ENCODE peak calls at places on chromosomes 16 and 17, in eight cellular contexts. One of them, this sample, is unnamed.

GRCh38 chr17:4219241-4219640 is 44.5 kb downstream of the ANKFY1 start:
- DNase-seq in A549: no peak
- DNase-seq in fibroblast of lung: no peak
- DNase-seq in choroid plexus epithelial cell: no peak
- DNase-seq in astrocyte of the cerebellum: no peak
- DNase-seq in T-helper 2 cell: no peak
- DNase-seq in activated naive CD4-positive, alpha-beta T cell treated with Interleukin-2 at 50 U/mL for 16 hours: no peak
- DNase-seq in colonic mucosa: no peak
- DNase-seq in this sample: no peak

GRCh38 chr17:27578718-27579085 is 52.3 kb upstream of the LGALS9 start:
- DNase-seq in colonic mucosa: no peak
- DNase-seq in astrocyte of the cerebellum: no peak
- DNase-seq in activated naive CD4-positive, alpha-beta T cell treated with Interleukin-2 at 50 U/mL for 16 hours: peak; percentile 62
- DNase-seq in T-helper 2 cell: no peak
- DNase-seq in A549: no peak
- DNase-seq in choroid plexus epithelial cell: peak; percentile 70
- DNase-seq in fibroblast of lung: peak; percentile 71
- DNase-seq in this sample: peak; percentile 45

GRCh38 chr17:1736348-1737281 is 6.1 kb upstream of the SERPINF2 start:
- DNase-seq in choroid plexus epithelial cell: peak; percentile 93
- DNase-seq in colonic mucosa: no peak
- DNase-seq in T-helper 2 cell: no peak
- DNase-seq in A549: peak; percentile 66
- DNase-seq in fibroblast of lung: peak; percentile 59
- DNase-seq in activated naive CD4-positive, alpha-beta T cell treated with Interleukin-2 at 50 U/mL for 16 hours: peak; percentile 67
- DNase-seq in astrocyte of the cerebellum: no peak
- DNase-seq in this sample: peak; percentile 91

GRCh38 chr16:31507929-31508705 is at the start of gene RUSF1:
- DNase-seq in colonic mucosa: peak; percentile 93
- DNase-seq in astrocyte of the cerebellum: peak; percentile 71
- DNase-seq in T-helper 2 cell: peak; percentile 71
- DNase-seq in choroid plexus epithelial cell: peak; percentile 93
- DNase-seq in fibroblast of lung: peak; percentile 90
- DNase-seq in A549: peak; percentile 91
- DNase-seq in activated naive CD4-positive, alpha-beta T cell treated with Interleukin-2 at 50 U/mL for 16 hours: peak; percentile 85
- DNase-seq in this sample: peak; percentile 89

GRCh38 chr17:75695141-75695829 is 26.0 kb upstream of the ITGB4 start:
- DNase-seq in astrocyte of the cerebellum: no peak
- DNase-seq in choroid plexus epithelial cell: peak; percentile 39
- DNase-seq in T-helper 2 cell: no peak
- DNase-seq in fibroblast of lung: peak; percentile 79
- DNase-seq in colonic mucosa: no peak
- DNase-seq in A549: peak; percentile 55
- DNase-seq in activated naive CD4-positive, alpha-beta T cell treated with Interleukin-2 at 50 U/mL for 16 hours: no peak
- DNase-seq in this sample: peak; percentile 70

GRCh38 chr17:58046230-58047094 is 36.8 kb upstream of the DYNLL2 start:
- DNase-seq in astrocyte of the cerebellum: no peak
- DNase-seq in colonic mucosa: no peak
- DNase-seq in A549: no peak
- DNase-seq in activated naive CD4-positive, alpha-beta T cell treated with Interleukin-2 at 50 U/mL for 16 hours: no peak
- DNase-seq in choroid plexus epithelial cell: no peak
- DNase-seq in T-helper 2 cell: no peak
- DNase-seq in fibroblast of lung: no peak
- DNase-seq in this sample: no peak

GRCh38 chr16:76007649-76008048 is 269.6 kb upstream of the CNTNAP4 start:
- DNase-seq in activated naive CD4-positive, alpha-beta T cell treated with Interleukin-2 at 50 U/mL for 16 hours: no peak
- DNase-seq in choroid plexus epithelial cell: no peak
- DNase-seq in A549: no peak
- DNase-seq in astrocyte of the cerebellum: no peak
- DNase-seq in T-helper 2 cell: no peak
- DNase-seq in colonic mucosa: no peak
- DNase-seq in fibroblast of lung: no peak
- DNase-seq in this sample: no peak

GRCh38 chr16:86375370-86375769 is 135.0 kb upstream of the FOXF1 start:
- DNase-seq in T-helper 2 cell: no peak
- DNase-seq in A549: no peak
- DNase-seq in astrocyte of the cerebellum: no peak
- DNase-seq in activated naive CD4-positive, alpha-beta T cell treated with Interleukin-2 at 50 U/mL for 16 hours: no peak
- DNase-seq in choroid plexus epithelial cell: peak; percentile 81
- DNase-seq in fibroblast of lung: peak; percentile 94
- DNase-seq in colonic mucosa: no peak
- DNase-seq in this sample: peak; percentile 84

GRCh38 chr17:75061055-75061438 is 14.0 kb downstream of the KCTD2 start:
- DNase-seq in astrocyte of the cerebellum: no peak
- DNase-seq in choroid plexus epithelial cell: no peak
- DNase-seq in T-helper 2 cell: no peak
- DNase-seq in fibroblast of lung: no peak
- DNase-seq in A549: no peak
- DNase-seq in activated naive CD4-positive, alpha-beta T cell treated with Interleukin-2 at 50 U/mL for 16 hours: no peak
- DNase-seq in colonic mucosa: no peak
- DNase-seq in this sample: no peak

GRCh38 chr17:75996665-75997590 is 3.7 kb upstream of the CDK3 start:
- DNase-seq in fibroblast of lung: peak; percentile 74
- DNase-seq in T-helper 2 cell: peak; percentile 29
- DNase-seq in choroid plexus epithelial cell: peak; percentile 53
- DNase-seq in activated naive CD4-positive, alpha-beta T cell treated with Interleukin-2 at 50 U/mL for 16 hours: peak; percentile 42
- DNase-seq in astrocyte of the cerebellum: no peak
- DNase-seq in colonic mucosa: peak; percentile 88
- DNase-seq in A549: no peak
- DNase-seq in this sample: peak; percentile 44

GRCh38 chr17:4968166-4968915 is 724 bp upstream of the SPAG7 start:
- DNase-seq in activated naive CD4-positive, alpha-beta T cell treated with Interleukin-2 at 50 U/mL for 16 hours: peak; percentile 42
- DNase-seq in choroid plexus epithelial cell: peak; percentile 52
- DNase-seq in colonic mucosa: no peak
- DNase-seq in T-helper 2 cell: peak; percentile 16
- DNase-seq in astrocyte of the cerebellum: no peak
- DNase-seq in fibroblast of lung: no peak
- DNase-seq in A549: no peak
- DNase-seq in this sample: no peak

GRCh38 chr16:57167951-57168350 is 17.9 kb downstream of the PSME3IP1 start:
- DNase-seq in T-helper 2 cell: no peak
- DNase-seq in fibroblast of lung: peak; percentile 77
- DNase-seq in colonic mucosa: no peak
- DNase-seq in activated naive CD4-positive, alpha-beta T cell treated with Interleukin-2 at 50 U/mL for 16 hours: no peak
- DNase-seq in choroid plexus epithelial cell: peak; percentile 91
- DNase-seq in astrocyte of the cerebellum: peak; percentile 70
- DNase-seq in A549: peak; percentile 73
- DNase-seq in this sample: peak; percentile 86

GRCh38 chr17:31339906-31340661 is 18.7 kb upstream of the EVI2A start:
- DNase-seq in choroid plexus epithelial cell: peak; percentile 86
- DNase-seq in activated naive CD4-positive, alpha-beta T cell treated with Interleukin-2 at 50 U/mL for 16 hours: no peak
- DNase-seq in T-helper 2 cell: no peak
- DNase-seq in colonic mucosa: no peak
- DNase-seq in astrocyte of the cerebellum: peak; percentile 50
- DNase-seq in A549: no peak
- DNase-seq in fibroblast of lung: peak; percentile 93
- DNase-seq in this sample: peak; percentile 73

GRCh38 chr16:15765880-15766279 is 90.9 kb downstream of the MYH11 start:
- DNase-seq in A549: peak; percentile 58
- DNase-seq in fibroblast of lung: no peak
- DNase-seq in T-helper 2 cell: no peak
- DNase-seq in choroid plexus epithelial cell: peak; percentile 35
- DNase-seq in activated naive CD4-positive, alpha-beta T cell treated with Interleukin-2 at 50 U/mL for 16 hours: peak; percentile 5
- DNase-seq in astrocyte of the cerebellum: no peak
- DNase-seq in colonic mucosa: peak; percentile 27
- DNase-seq in this sample: peak; percentile 42

GRCh38 chr17:55340726-55341125 is 76.0 kb downstream of the HLF start:
- DNase-seq in colonic mucosa: no peak
- DNase-seq in fibroblast of lung: no peak
- DNase-seq in choroid plexus epithelial cell: no peak
- DNase-seq in activated naive CD4-positive, alpha-beta T cell treated with Interleukin-2 at 50 U/mL for 16 hours: no peak
- DNase-seq in T-helper 2 cell: no peak
- DNase-seq in A549: no peak
- DNase-seq in astrocyte of the cerebellum: no peak
- DNase-seq in this sample: no peak

GRCh38 chr17:57264776-57265175 is 8.5 kb downstream of the MSI2 start:
- DNase-seq in A549: no peak
- DNase-seq in colonic mucosa: no peak
- DNase-seq in astrocyte of the cerebellum: no peak
- DNase-seq in activated naive CD4-positive, alpha-beta T cell treated with Interleukin-2 at 50 U/mL for 16 hours: no peak
- DNase-seq in choroid plexus epithelial cell: no peak
- DNase-seq in fibroblast of lung: no peak
- DNase-seq in T-helper 2 cell: no peak
- DNase-seq in this sample: no peak

GRCh38 chr17:60410001-60410400 is 12.3 kb upstream of the CHCT1 start:
- DNase-seq in T-helper 2 cell: no peak
- DNase-seq in colonic mucosa: no peak
- DNase-seq in activated naive CD4-positive, alpha-beta T cell treated with Interleukin-2 at 50 U/mL for 16 hours: no peak
- DNase-seq in astrocyte of the cerebellum: no peak
- DNase-seq in choroid plexus epithelial cell: no peak
- DNase-seq in A549: no peak
- DNase-seq in fibroblast of lung: no peak
- DNase-seq in this sample: no peak

GRCh38 chr17:27914382-27914781 is 21.2 kb upstream of the LYRM9 start:
- DNase-seq in T-helper 2 cell: no peak
- DNase-seq in astrocyte of the cerebellum: no peak
- DNase-seq in A549: no peak
- DNase-seq in choroid plexus epithelial cell: no peak
- DNase-seq in activated naive CD4-positive, alpha-beta T cell treated with Interleukin-2 at 50 U/mL for 16 hours: no peak
- DNase-seq in fibroblast of lung: no peak
- DNase-seq in colonic mucosa: no peak
- DNase-seq in this sample: no peak

GRCh38 chr16:50804290-50804907 is 62.5 kb downstream of the CYLD start:
- DNase-seq in activated naive CD4-positive, alpha-beta T cell treated with Interleukin-2 at 50 U/mL for 16 hours: no peak
- DNase-seq in colonic mucosa: no peak
- DNase-seq in choroid plexus epithelial cell: no peak
- DNase-seq in fibroblast of lung: no peak
- DNase-seq in A549: no peak
- DNase-seq in astrocyte of the cerebellum: no peak
- DNase-seq in T-helper 2 cell: no peak
- DNase-seq in this sample: no peak

GRCh38 chr17:27569884-27570577 is 61.0 kb upstream of the LGALS9 start:
- DNase-seq in activated naive CD4-positive, alpha-beta T cell treated with Interleukin-2 at 50 U/mL for 16 hours: no peak
- DNase-seq in fibroblast of lung: no peak
- DNase-seq in A549: no peak
- DNase-seq in colonic mucosa: no peak
- DNase-seq in astrocyte of the cerebellum: no peak
- DNase-seq in choroid plexus epithelial cell: no peak
- DNase-seq in T-helper 2 cell: no peak
- DNase-seq in this sample: no peak

GRCh38 chr17:20999044-20999573 is 43.7 kb downstream of the USP22 start:
- DNase-seq in choroid plexus epithelial cell: peak; percentile 56
- DNase-seq in T-helper 2 cell: no peak
- DNase-seq in activated naive CD4-positive, alpha-beta T cell treated with Interleukin-2 at 50 U/mL for 16 hours: no peak
- DNase-seq in fibroblast of lung: peak; percentile 45
- DNase-seq in colonic mucosa: no peak
- DNase-seq in astrocyte of the cerebellum: no peak
- DNase-seq in A549: no peak
- DNase-seq in this sample: peak; percentile 48

GRCh38 chr17:60006160-60006559 is 41.6 kb upstream of the RNFT1 start:
- DNase-seq in A549: no peak
- DNase-seq in fibroblast of lung: no peak
- DNase-seq in T-helper 2 cell: no peak
- DNase-seq in astrocyte of the cerebellum: no peak
- DNase-seq in choroid plexus epithelial cell: no peak
- DNase-seq in colonic mucosa: no peak
- DNase-seq in activated naive CD4-positive, alpha-beta T cell treated with Interleukin-2 at 50 U/mL for 16 hours: no peak
- DNase-seq in this sample: no peak

GRCh38 chr17:12859520-12859919 is 70.2 kb downstream of the ARHGAP44 start:
- DNase-seq in choroid plexus epithelial cell: peak; percentile 4
- DNase-seq in colonic mucosa: no peak
- DNase-seq in fibroblast of lung: peak; percentile 33
- DNase-seq in T-helper 2 cell: no peak
- DNase-seq in A549: no peak
- DNase-seq in astrocyte of the cerebellum: no peak
- DNase-seq in activated naive CD4-positive, alpha-beta T cell treated with Interleukin-2 at 50 U/mL for 16 hours: no peak
- DNase-seq in this sample: no peak

GRCh38 chr17:80856863-80857488 is 134.7 kb upstream of the CHMP6 start:
- DNase-seq in astrocyte of the cerebellum: no peak
- DNase-seq in choroid plexus epithelial cell: no peak
- DNase-seq in fibroblast of lung: no peak
- DNase-seq in T-helper 2 cell: no peak
- DNase-seq in colonic mucosa: no peak
- DNase-seq in A549: no peak
- DNase-seq in activated naive CD4-positive, alpha-beta T cell treated with Interleukin-2 at 50 U/mL for 16 hours: no peak
- DNase-seq in this sample: no peak

GRCh38 chr17:80457236-80457856 is 19.1 kb downstream of the NPTX1 start:
- DNase-seq in fibroblast of lung: no peak
- DNase-seq in astrocyte of the cerebellum: no peak
- DNase-seq in colonic mucosa: no peak
- DNase-seq in T-helper 2 cell: no peak
- DNase-seq in activated naive CD4-positive, alpha-beta T cell treated with Interleukin-2 at 50 U/mL for 16 hours: no peak
- DNase-seq in choroid plexus epithelial cell: no peak
- DNase-seq in A549: no peak
- DNase-seq in this sample: no peak

GRCh38 chr17:6701719-6702118 is 11.4 kb downstream of the SLC13A5 start:
- DNase-seq in fibroblast of lung: no peak
- DNase-seq in T-helper 2 cell: no peak
- DNase-seq in choroid plexus epithelial cell: peak; percentile 29
- DNase-seq in A549: peak; percentile 50
- DNase-seq in colonic mucosa: peak; percentile 30
- DNase-seq in astrocyte of the cerebellum: no peak
- DNase-seq in activated naive CD4-positive, alpha-beta T cell treated with Interleukin-2 at 50 U/mL for 16 hours: peak; percentile 16
- DNase-seq in this sample: peak; percentile 12

GRCh38 chr17:80030730-80031410 is 4.8 kb downstream of the TBC1D16 start:
- DNase-seq in fibroblast of lung: no peak
- DNase-seq in astrocyte of the cerebellum: no peak
- DNase-seq in choroid plexus epithelial cell: no peak
- DNase-seq in activated naive CD4-positive, alpha-beta T cell treated with Interleukin-2 at 50 U/mL for 16 hours: no peak
- DNase-seq in colonic mucosa: peak; percentile 82
- DNase-seq in A549: no peak
- DNase-seq in T-helper 2 cell: no peak
- DNase-seq in this sample: no peak

GRCh38 chr17:32323784-32324590 is 18.0 kb downstream of the C17orf75 start:
- DNase-seq in astrocyte of the cerebellum: no peak
- DNase-seq in T-helper 2 cell: no peak
- DNase-seq in fibroblast of lung: peak; percentile 20
- DNase-seq in choroid plexus epithelial cell: peak; percentile 52
- DNase-seq in colonic mucosa: peak; percentile 23
- DNase-seq in activated naive CD4-positive, alpha-beta T cell treated with Interleukin-2 at 50 U/mL for 16 hours: peak; percentile 18
- DNase-seq in A549: no peak
- DNase-seq in this sample: no peak

GRCh38 chr16:19696312-19696711 is 21.7 kb downstream of the KNOP1 start:
- DNase-seq in choroid plexus epithelial cell: peak; percentile 96
- DNase-seq in colonic mucosa: peak; percentile 93
- DNase-seq in astrocyte of the cerebellum: peak; percentile 92
- DNase-seq in T-helper 2 cell: peak; percentile 19
- DNase-seq in activated naive CD4-positive, alpha-beta T cell treated with Interleukin-2 at 50 U/mL for 16 hours: peak; percentile 54
- DNase-seq in fibroblast of lung: peak; percentile 90
- DNase-seq in A549: peak; percentile 82
- DNase-seq in this sample: peak; percentile 96

GRCh38 chr16:57679016-57679415 is 10.9 kb downstream of the ADGRG3 start:
- DNase-seq in astrocyte of the cerebellum: no peak
- DNase-seq in colonic mucosa: no peak
- DNase-seq in choroid plexus epithelial cell: no peak
- DNase-seq in A549: no peak
- DNase-seq in fibroblast of lung: no peak
- DNase-seq in activated naive CD4-positive, alpha-beta T cell treated with Interleukin-2 at 50 U/mL for 16 hours: no peak
- DNase-seq in T-helper 2 cell: no peak
- DNase-seq in this sample: no peak

GRCh38 chr17:50337956-50338355 is 8.0 kb upstream of the XYLT2 start:
- DNase-seq in choroid plexus epithelial cell: no peak
- DNase-seq in A549: no peak
- DNase-seq in astrocyte of the cerebellum: no peak
- DNase-seq in activated naive CD4-positive, alpha-beta T cell treated with Interleukin-2 at 50 U/mL for 16 hours: no peak
- DNase-seq in T-helper 2 cell: no peak
- DNase-seq in colonic mucosa: no peak
- DNase-seq in fibroblast of lung: no peak
- DNase-seq in this sample: no peak

GRCh38 chr17:35094902-35095301 is 24.8 kb downstream of the RAD51D start:
- DNase-seq in colonic mucosa: no peak
- DNase-seq in T-helper 2 cell: no peak
- DNase-seq in choroid plexus epithelial cell: peak; percentile 90
- DNase-seq in astrocyte of the cerebellum: peak; percentile 60
- DNase-seq in activated naive CD4-positive, alpha-beta T cell treated with Interleukin-2 at 50 U/mL for 16 hours: no peak
- DNase-seq in fibroblast of lung: peak; percentile 88
- DNase-seq in A549: peak; percentile 72
- DNase-seq in this sample: peak; percentile 81

GRCh38 chr17:81046770-81047359 is 11.9 kb downstream of the BAIAP2 start:
- DNase-seq in astrocyte of the cerebellum: no peak
- DNase-seq in fibroblast of lung: no peak
- DNase-seq in choroid plexus epithelial cell: no peak
- DNase-seq in A549: no peak
- DNase-seq in T-helper 2 cell: no peak
- DNase-seq in colonic mucosa: no peak
- DNase-seq in activated naive CD4-positive, alpha-beta T cell treated with Interleukin-2 at 50 U/mL for 16 hours: no peak
- DNase-seq in this sample: no peak

GRCh38 chr16:67741118-67741517 is 22.0 kb upstream of the GFOD2 start:
- DNase-seq in activated naive CD4-positive, alpha-beta T cell treated with Interleukin-2 at 50 U/mL for 16 hours: no peak
- DNase-seq in fibroblast of lung: no peak
- DNase-seq in T-helper 2 cell: no peak
- DNase-seq in A549: no peak
- DNase-seq in colonic mucosa: no peak
- DNase-seq in choroid plexus epithelial cell: no peak
- DNase-seq in astrocyte of the cerebellum: no peak
- DNase-seq in this sample: no peak